ENCODE peak calls at places on chromosomes 7 and 10, in ten cellular contexts. G is testis; K is coronary artery; O is endodermal cell; Q is CD8-positive, alpha-beta memory T cell; Z is left ventricle myocardium inferior; R is neuronal stem cell; C is naive thymus-derived CD4-positive, alpha-beta T cell; A is PC-9; I is OCI-LY7. N is an unnamed sample.

GRCh38 chr10:107487284-107487683 is 322.8 kb upstream of the SORCS1 start:
- DNase-seq in G (no peak), K (no peak), O (no peak), Q (no peak), Z (no peak), R (no peak), C (no peak), A (no peak), I (no peak), N (no peak)

GRCh38 chr10:119518936-119519335 is 23.6 kb downstream of the RGS10 start:
- DNase-seq in G (no peak), K (no peak), O (peak; percentile 53), Q (no peak), Z (no peak), R (no peak), C (no peak), A (no peak), I (no peak), N (peak; percentile 49)

GRCh38 chr10:99781734-99782429 is 558 bp upstream of the ABCC2 start:
- DNase-seq in G (no peak), K (no peak), O (no peak), Q (no peak), Z (no peak), R (no peak), C (no peak), A (no peak), I (no peak), N (no peak)

GRCh38 chr10:6583447-6583846 is 3.4 kb upstream of the PRKCQ start:
- DNase-seq in G (no peak), K (no peak), O (no peak), Q (peak; percentile 65), Z (no peak), R (no peak), C (no peak), A (no peak), I (no peak), N (no peak)

GRCh38 chr7:133448012-133448411 is 195.1 kb downstream of the EXOC4 start:
- DNase-seq in G (no peak), K (no peak), O (no peak), Q (no peak), Z (no peak), R (no peak), C (no peak), A (no peak), I (no peak), N (no peak)

GRCh38 chr7:70694357-70694908 is 437.5 kb upstream of the GALNT17 start:
- DNase-seq in G (peak; percentile 35), K (no peak), O (peak; percentile 80), Q (peak; percentile 37), Z (peak; percentile 42), R (peak; percentile 58), C (no peak), A (no peak), I (peak; percentile 61), N (peak; percentile 70)

GRCh38 chr7:127848241-127848640 is 183.0 kb downstream of the LRRC4 start:
- DNase-seq in G (no peak), K (no peak), O (no peak), Q (no peak), Z (no peak), R (no peak), C (no peak), A (no peak), I (no peak), N (no peak)

GRCh38 chr10:63627376-63627775 is 106.2 kb downstream of the REEP3 start:
- DNase-seq in G (no peak), K (no peak), O (no peak), Q (no peak), Z (no peak), R (no peak), C (no peak), A (no peak), I (no peak), N (no peak)

GRCh38 chr10:78775891-78776290 is 292.9 kb upstream of the ZMIZ1 start:
- DNase-seq in G (no peak), K (no peak), O (peak; percentile 20), Q (no peak), Z (no peak), R (no peak), C (no peak), A (no peak), I (no peak), N (no peak)

GRCh38 chr10:78772986-78773530 is 295.7 kb upstream of the ZMIZ1 start:
- DNase-seq in G (no peak), K (no peak), O (peak; percentile 34), Q (no peak), Z (no peak), R (no peak), C (no peak), A (no peak), I (no peak), N (no peak)

GRCh38 chr10:78772486-78772885 is 296.3 kb upstream of the ZMIZ1 start:
- DNase-seq in G (no peak), K (no peak), O (no peak), Q (no peak), Z (no peak), R (no peak), C (no peak), A (no peak), I (no peak), N (no peak)

GRCh38 chr10:78774999-78775711 is 293.6 kb upstream of the ZMIZ1 start:
- DNase-seq in G (peak; percentile 72), K (no peak), O (peak; percentile 69), Q (no peak), Z (no peak), R (no peak), C (no peak), A (peak; percentile 21), I (no peak), N (peak; percentile 18)

DNA sequence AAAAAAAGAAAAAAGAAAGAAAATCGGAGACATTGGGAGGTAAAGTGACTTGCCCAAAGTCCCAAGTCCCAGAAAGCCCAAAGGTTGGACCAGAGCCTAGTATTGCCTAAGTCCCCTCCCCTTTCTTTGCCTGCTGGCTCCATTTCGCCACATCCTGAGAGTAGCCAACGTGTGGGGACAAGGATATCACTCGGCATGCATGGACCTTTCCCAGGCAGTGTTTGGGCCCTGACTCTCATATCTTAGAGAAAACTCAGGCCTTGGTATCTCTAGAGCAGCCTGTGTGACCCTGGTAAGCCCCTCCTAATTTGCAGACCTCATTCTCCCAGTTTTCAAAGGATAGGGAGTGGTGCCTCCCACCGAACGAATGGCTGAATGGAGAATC is 294.2 kb upstream of the ZMIZ1 start:
- DNase-seq in G (no peak), K (no peak), O (no peak), Q (no peak), Z (no peak), R (no peak), C (no peak), A (no peak), I (no peak), N (no peak)
- H3K27ac ChIP-seq in G (no peak overlapping the region), K (peak overlapping the region; percentile 62), O (no peak overlapping the region), Q (no peak overlapping the region), Z (peak overlapping the region; percentile 54), R (no peak overlapping the region), C (no peak overlapping the region), A (no peak overlapping the region), I (no peak overlapping the region), N (no peak overlapping the region)

DNA sequence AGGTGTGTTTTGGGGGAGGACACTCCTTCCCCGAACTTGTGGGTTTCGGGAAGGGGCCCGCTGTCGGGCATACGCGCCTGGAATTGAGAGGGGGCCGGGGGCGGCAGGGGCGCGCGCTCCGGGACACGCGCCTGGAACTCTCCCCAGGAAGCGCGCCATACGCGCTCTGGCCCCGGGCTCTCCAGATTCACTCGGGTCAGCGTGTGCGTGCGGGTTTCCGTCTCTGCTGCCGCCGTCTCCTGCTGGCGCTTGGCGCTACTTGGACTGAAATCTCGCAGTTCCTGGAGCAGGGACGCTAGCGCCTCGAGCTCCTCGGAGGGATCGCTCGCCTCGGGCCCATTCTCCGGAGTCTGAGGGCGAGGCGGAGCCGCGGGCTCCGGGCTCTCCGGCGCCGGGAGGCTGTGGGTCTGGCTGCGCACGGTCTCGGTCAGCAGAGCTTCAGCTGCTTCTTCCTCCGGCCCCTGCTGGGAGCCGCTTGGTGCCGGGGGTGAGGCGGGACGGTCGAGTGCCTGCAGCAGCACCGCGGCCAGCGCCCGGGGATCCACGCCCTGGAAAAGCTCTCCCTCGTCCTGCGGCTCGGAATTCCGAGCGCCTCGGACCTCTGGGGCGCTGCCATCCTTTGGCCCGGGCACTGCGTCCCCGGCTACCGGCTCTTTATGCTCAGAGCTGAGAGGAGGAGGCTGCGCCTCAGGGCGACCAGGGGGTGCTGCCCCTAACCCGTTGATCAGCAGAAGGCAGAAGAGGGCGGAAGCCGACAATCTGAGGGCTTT is 1.1 kb downstream of the VGF start:
- DNase-seq in G (peak; percentile 60), K (no peak), O (peak; percentile 93), Q (no peak), Z (no peak), R (no peak), C (no peak), A (peak; percentile 42), I (no peak), N (peak; percentile 72)
- H3K4me3 ChIP-seq in G (peak overlapping the region; percentile 45), K (peak overlapping the region; percentile 63), O (peak overlapping the region; percentile 62), Q (no peak overlapping the region), Z (peak overlapping the region; percentile 55), R (peak overlapping the region; percentile 59), C (no peak overlapping the region), A (peak overlapping the region; percentile 86), I (no peak overlapping the region), N (peak overlapping the region; percentile 7)

GRCh38 chr7:43538404-43538771 is 44.5 kb upstream of the STK17A start:
- DNase-seq in G (no peak), K (no peak), O (no peak), Q (no peak), Z (no peak), R (no peak), C (no peak), A (no peak), I (no peak), N (peak; percentile 7)

GRCh38 chr7:43537765-43538403 is 45.0 kb upstream of the STK17A start:
- DNase-seq in G (no peak), K (no peak), O (peak; percentile 65), Q (no peak), Z (no peak), R (no peak), C (no peak), A (no peak), I (no peak), N (peak; percentile 65)

GRCh38 chr7:43535810-43536585 is 46.9 kb upstream of the STK17A start:
- DNase-seq in G (no peak), K (no peak), O (no peak), Q (no peak), Z (no peak), R (no peak), C (no peak), A (peak; percentile 12), I (no peak), N (no peak)

GRCh38 chr7:43535031-43535451 is 47.9 kb upstream of the STK17A start:
- DNase-seq in G (no peak), K (no peak), O (no peak), Q (no peak), Z (no peak), R (no peak), C (no peak), A (no peak), I (no peak), N (peak; percentile 59)

DNA sequence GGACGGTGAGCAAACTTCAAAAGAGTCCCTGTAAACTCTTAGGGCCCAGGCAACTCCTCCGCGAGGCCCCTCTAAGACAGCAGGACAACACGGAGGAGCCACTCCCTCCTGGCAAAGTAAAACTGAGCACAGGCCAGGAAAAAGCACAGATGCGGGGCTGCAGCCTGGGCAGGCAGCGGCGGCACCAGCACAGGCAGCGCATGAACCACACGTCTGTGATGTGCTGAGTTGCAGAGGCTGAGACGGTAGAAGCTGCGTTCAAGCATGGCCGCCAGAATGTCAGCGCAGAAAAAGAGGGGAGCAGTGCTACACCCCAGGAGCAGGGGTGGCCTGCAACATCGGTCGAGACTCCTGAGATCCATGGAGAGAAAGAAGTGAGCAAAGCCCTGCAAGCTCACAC is 46.1 kb upstream of the STK17A start:
- DNase-seq in G (no peak), K (no peak), O (no peak), Q (no peak), Z (no peak), R (no peak), C (no peak), A (no peak), I (no peak), N (no peak)
- H3K27ac ChIP-seq in G (no peak overlapping the region), K (peak overlapping the region; percentile 19), O (no peak overlapping the region), Q (no peak overlapping the region), Z (no peak overlapping the region), R (no peak overlapping the region), C (no peak overlapping the region), A (no peak overlapping the region), I (no peak overlapping the region), N (no peak overlapping the region)

GRCh38 chr10:5094265-5095205 is at the start of gene AKR1C3:
- DNase-seq in G (no peak), K (no peak), O (peak; percentile 81), Q (peak; percentile 1), Z (no peak), R (no peak), C (no peak), A (peak; percentile 37), I (peak; percentile 2), N (peak; percentile 88)
- H3K4me3 ChIP-seq in G (peak within 1 kb of the TSS; percentile 57), K (peak within 1 kb of the TSS; percentile 70), O (peak within 1 kb of the TSS; percentile 16), Q (peak within 1 kb of the TSS; percentile 73), Z (peak within 1 kb of the TSS; percentile 72), R (no peak within 1 kb of the TSS), C (peak within 1 kb of the TSS; percentile 69), A (peak within 1 kb of the TSS; percentile 97), I (no peak within 1 kb of the TSS), N (no peak within 1 kb of the TSS)